ENCODE peak calls at places on chromosome 3, in eight cellular contexts. One of them, this sample, is unnamed.

GRCh38 chr3:57163751-57164150 is 1.4 kb downstream of the IL17RD start:
- DNase-seq in omental fat pad: no peak
- DNase-seq in cardiac fibroblast: no peak
- DNase-seq in PC-9: no peak
- DNase-seq in GM13977: no peak
- DNase-seq in heart right ventricle: no peak
- DNase-seq in glutamatergic neuron: no peak
- DNase-seq in RWPE1: no peak
- DNase-seq in this sample: no peak

GRCh38 chr3:156781310-156782230 is 44.6 kb upstream of the LEKR1 start:
- DNase-seq in PC-9: no peak
- DNase-seq in heart right ventricle: no peak
- DNase-seq in RWPE1: peak
- DNase-seq in GM13977: no peak
- DNase-seq in glutamatergic neuron: no peak
- DNase-seq in cardiac fibroblast: peak
- DNase-seq in omental fat pad: no peak
- DNase-seq in this sample: no peak

GRCh38 chr3:178603735-178604134 is 67.5 kb downstream of the KCNMB2 start:
- DNase-seq in PC-9: no peak
- DNase-seq in omental fat pad: no peak
- DNase-seq in heart right ventricle: no peak
- DNase-seq in GM13977: no peak
- DNase-seq in cardiac fibroblast: no peak
- DNase-seq in RWPE1: no peak
- DNase-seq in glutamatergic neuron: no peak
- DNase-seq in this sample: no peak

GRCh38 chr3:57840445-57840844 is 84.3 kb downstream of the SLMAP start:
- DNase-seq in PC-9: no peak
- DNase-seq in omental fat pad: no peak
- DNase-seq in glutamatergic neuron: no peak
- DNase-seq in GM13977: no peak
- DNase-seq in cardiac fibroblast: no peak
- DNase-seq in RWPE1: no peak
- DNase-seq in heart right ventricle: no peak
- DNase-seq in this sample: no peak

GRCh38 chr3:96183871-96184270 is 630.5 kb upstream of the EPHA6 start:
- DNase-seq in GM13977: no peak
- DNase-seq in omental fat pad: no peak
- DNase-seq in cardiac fibroblast: no peak
- DNase-seq in RWPE1: no peak
- DNase-seq in PC-9: no peak
- DNase-seq in heart right ventricle: no peak
- DNase-seq in glutamatergic neuron: no peak
- DNase-seq in this sample: no peak

GRCh38 chr3:100311011-100311410 is 23.5 kb upstream of the NIT2 start:
- DNase-seq in glutamatergic neuron: no peak
- DNase-seq in heart right ventricle: no peak
- DNase-seq in GM13977: no peak
- DNase-seq in RWPE1: no peak
- DNase-seq in cardiac fibroblast: no peak
- DNase-seq in omental fat pad: no peak
- DNase-seq in PC-9: no peak
- DNase-seq in this sample: no peak

GRCh38 chr3:75781079-75781745 is 4.1 kb downstream of the ZNF717 start:
- DNase-seq in GM13977: no peak
- DNase-seq in RWPE1: no peak
- DNase-seq in PC-9: no peak
- DNase-seq in glutamatergic neuron: no peak
- DNase-seq in omental fat pad: no peak
- DNase-seq in cardiac fibroblast: no peak
- DNase-seq in heart right ventricle: no peak
- DNase-seq in this sample: no peak

GRCh38 chr3:38118421-38119247 is 18.3 kb downstream of the ACAA1 start:
- DNase-seq in glutamatergic neuron: no peak
- DNase-seq in PC-9: no peak
- DNase-seq in RWPE1: no peak
- DNase-seq in GM13977: no peak
- DNase-seq in heart right ventricle: no peak
- DNase-seq in omental fat pad: no peak
- DNase-seq in cardiac fibroblast: no peak
- DNase-seq in this sample: no peak

GRCh38 chr3:58013973-58014649 is 5.9 kb downstream of the FLNB start:
- DNase-seq in RWPE1: no peak
- DNase-seq in GM13977: no peak
- DNase-seq in cardiac fibroblast: peak
- DNase-seq in omental fat pad: no peak
- DNase-seq in PC-9: no peak
- DNase-seq in glutamatergic neuron: peak
- DNase-seq in heart right ventricle: peak
- DNase-seq in this sample: no peak

GRCh38 chr3:38006031-38006430 is 15.4 kb downstream of the VILL start:
- DNase-seq in PC-9: no peak
- DNase-seq in cardiac fibroblast: no peak
- DNase-seq in GM13977: no peak
- DNase-seq in RWPE1: no peak
- DNase-seq in glutamatergic neuron: no peak
- DNase-seq in omental fat pad: no peak
- DNase-seq in heart right ventricle: no peak
- DNase-seq in this sample: no peak

GRCh38 chr3:51955175-51955892 is at the start of gene GPR62:
- DNase-seq in PC-9: no peak
- DNase-seq in RWPE1: no peak
- DNase-seq in GM13977: no peak
- DNase-seq in glutamatergic neuron: no peak
- DNase-seq in heart right ventricle: no peak
- DNase-seq in cardiac fibroblast: no peak
- DNase-seq in omental fat pad: no peak
- DNase-seq in this sample: no peak

GRCh38 chr3:154668187-154668586 is 238.2 kb upstream of the GPR149 start:
- DNase-seq in RWPE1: no peak
- DNase-seq in PC-9: no peak
- DNase-seq in GM13977: no peak
- DNase-seq in omental fat pad: no peak
- DNase-seq in cardiac fibroblast: no peak
- DNase-seq in glutamatergic neuron: no peak
- DNase-seq in heart right ventricle: no peak
- DNase-seq in this sample: no peak

GRCh38 chr3:190514163-190515153 is 573 bp downstream of the IL1RAP start:
- DNase-seq in GM13977: peak
- DNase-seq in heart right ventricle: peak
- DNase-seq in PC-9: peak
- DNase-seq in RWPE1: peak
- DNase-seq in omental fat pad: no peak
- DNase-seq in glutamatergic neuron: peak
- DNase-seq in cardiac fibroblast: peak
- DNase-seq in this sample: no peak
- TF ChIP-seq CTCF in GM13977: no peak
- TF ChIP-seq CTCF in heart right ventricle: no peak
- TF ChIP-seq CTCF in PC-9: no peak
- TF ChIP-seq CTCF in RWPE1: no peak
- TF ChIP-seq CTCF in omental fat pad: no peak
- TF ChIP-seq CTCF in glutamatergic neuron: no peak
- TF ChIP-seq CTCF in cardiac fibroblast: no peak
- TF ChIP-seq CTCF in this sample: no peak

GRCh38 chr3:21174461-21174860 is 576.5 kb downstream of the ZNF385D start:
- DNase-seq in RWPE1: no peak
- DNase-seq in GM13977: no peak
- DNase-seq in glutamatergic neuron: no peak
- DNase-seq in PC-9: no peak
- DNase-seq in omental fat pad: no peak
- DNase-seq in heart right ventricle: no peak
- DNase-seq in cardiac fibroblast: peak
- DNase-seq in this sample: no peak

GRCh38 chr3:21169858-21170257 is 581.2 kb downstream of the ZNF385D start:
- DNase-seq in glutamatergic neuron: no peak
- DNase-seq in PC-9: no peak
- DNase-seq in omental fat pad: no peak
- DNase-seq in RWPE1: no peak
- DNase-seq in cardiac fibroblast: no peak
- DNase-seq in heart right ventricle: no peak
- DNase-seq in GM13977: no peak
- DNase-seq in this sample: no peak

DNA sequence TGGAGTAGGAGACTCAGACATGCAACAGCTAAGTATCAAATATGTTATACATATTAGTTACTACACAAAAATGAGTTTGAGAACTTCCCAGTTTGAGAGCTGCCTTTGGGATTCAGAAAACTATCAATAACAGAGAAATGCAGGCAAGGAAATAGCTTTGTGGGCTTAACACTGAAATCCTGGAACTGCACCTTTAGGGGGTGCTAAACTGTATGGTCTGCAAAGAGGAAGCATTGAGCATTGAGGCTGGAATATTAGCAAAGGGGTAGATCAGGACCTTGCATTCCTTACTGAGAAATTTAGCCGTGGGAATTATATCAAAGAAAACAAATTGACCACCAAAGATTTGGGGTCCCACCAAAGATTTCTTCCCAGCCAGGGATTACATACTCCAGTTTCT is 580.0 kb downstream of the ZNF385D start:
- DNase-seq in cardiac fibroblast: peak
- DNase-seq in PC-9: no peak
- DNase-seq in omental fat pad: no peak
- DNase-seq in heart right ventricle: no peak
- DNase-seq in RWPE1: no peak
- DNase-seq in glutamatergic neuron: no peak
- DNase-seq in GM13977: peak
- DNase-seq in this sample: no peak
- TF ChIP-seq CTCF in cardiac fibroblast: peak
- TF ChIP-seq CTCF in PC-9: peak
- TF ChIP-seq CTCF in omental fat pad: no peak
- TF ChIP-seq CTCF in heart right ventricle: no peak
- TF ChIP-seq CTCF in RWPE1: peak
- TF ChIP-seq CTCF in glutamatergic neuron: peak
- TF ChIP-seq CTCF in GM13977: peak
- TF ChIP-seq CTCF in this sample: peak

DNA sequence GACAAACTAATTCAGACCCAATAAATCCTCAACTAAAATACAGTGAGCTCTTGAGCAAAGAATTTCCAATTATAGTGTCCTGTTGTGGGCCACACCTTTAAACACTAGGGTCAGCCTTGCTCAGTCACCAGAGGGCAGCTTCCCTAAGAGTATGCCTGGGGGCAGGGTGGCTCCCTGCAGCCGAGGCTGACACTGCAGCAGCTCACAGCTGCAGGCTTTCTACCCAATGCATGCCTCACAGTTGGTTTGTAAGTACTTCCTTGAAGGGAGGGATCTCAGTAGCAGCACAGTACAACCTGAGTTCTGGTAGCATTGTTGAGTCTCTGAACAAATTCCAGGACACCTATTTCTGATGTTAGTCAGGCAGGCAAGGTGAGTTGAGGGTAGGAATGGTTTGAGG is 335.6 kb downstream of the TUSC7 start:
- DNase-seq in glutamatergic neuron: peak
- DNase-seq in RWPE1: no peak
- DNase-seq in omental fat pad: no peak
- DNase-seq in PC-9: no peak
- DNase-seq in heart right ventricle: no peak
- DNase-seq in cardiac fibroblast: no peak
- DNase-seq in GM13977: no peak
- DNase-seq in this sample: no peak
- TF ChIP-seq CTCF in glutamatergic neuron: no peak
- TF ChIP-seq CTCF in RWPE1: no peak
- TF ChIP-seq CTCF in omental fat pad: no peak
- TF ChIP-seq CTCF in PC-9: no peak
- TF ChIP-seq CTCF in heart right ventricle: no peak
- TF ChIP-seq CTCF in cardiac fibroblast: no peak
- TF ChIP-seq CTCF in GM13977: no peak
- TF ChIP-seq CTCF in this sample: no peak

DNA sequence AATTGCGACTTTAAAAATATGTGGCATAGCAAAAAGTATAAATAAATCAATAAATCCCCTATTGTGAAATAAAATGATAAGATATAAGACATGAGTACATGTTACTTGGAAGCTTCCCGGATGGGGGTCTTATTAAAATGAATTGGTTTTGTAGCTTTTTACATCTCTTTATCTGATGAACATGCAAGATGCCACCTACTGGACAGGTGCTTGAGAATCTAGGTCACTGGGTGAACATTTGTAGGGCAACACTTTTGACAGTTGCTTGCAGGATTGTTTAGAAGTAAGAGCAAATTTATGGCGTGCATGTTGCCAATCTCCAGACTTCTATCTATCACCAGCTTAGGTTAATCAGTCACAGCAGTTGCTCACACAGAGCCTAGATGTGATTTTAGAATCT is 362.7 kb upstream of the SUCLG2 start:
- DNase-seq in RWPE1: no peak
- DNase-seq in GM13977: no peak
- DNase-seq in omental fat pad: no peak
- DNase-seq in cardiac fibroblast: no peak
- DNase-seq in heart right ventricle: no peak
- DNase-seq in PC-9: no peak
- DNase-seq in glutamatergic neuron: no peak
- DNase-seq in this sample: no peak
- TF ChIP-seq CTCF in RWPE1: no peak
- TF ChIP-seq CTCF in GM13977: no peak
- TF ChIP-seq CTCF in omental fat pad: no peak
- TF ChIP-seq CTCF in cardiac fibroblast: no peak
- TF ChIP-seq CTCF in heart right ventricle: no peak
- TF ChIP-seq CTCF in PC-9: no peak
- TF ChIP-seq CTCF in glutamatergic neuron: no peak
- TF ChIP-seq CTCF in this sample: no peak

GRCh38 chr3:123161167-123161566 is 40.6 kb upstream of the SEC22A start:
- DNase-seq in omental fat pad: no peak
- DNase-seq in heart right ventricle: no peak
- DNase-seq in RWPE1: no peak
- DNase-seq in glutamatergic neuron: no peak
- DNase-seq in GM13977: no peak
- DNase-seq in PC-9: no peak
- DNase-seq in cardiac fibroblast: no peak
- DNase-seq in this sample: no peak
- TF ChIP-seq CTCF in omental fat pad: no peak
- TF ChIP-seq CTCF in heart right ventricle: no peak
- TF ChIP-seq CTCF in RWPE1: no peak
- TF ChIP-seq CTCF in glutamatergic neuron: no peak
- TF ChIP-seq CTCF in GM13977: no peak
- TF ChIP-seq CTCF in PC-9: no peak
- TF ChIP-seq CTCF in cardiac fibroblast: peak
- TF ChIP-seq CTCF in this sample: no peak